ENCODE peak calls at places on chromosomes 4 and X, in ten cellular contexts. Q, F, O, R, I, U, J, K, Y and L are unnamed samples.

GRCh38 chr4:106985830-106986229 is 50.3 kb downstream of the DKK2 start:
- DNase-seq in Q (peak), F (no peak), O (no peak), R (no peak), I (no peak), U (peak), J (no peak), K (no peak), Y (no peak), L (no peak)

GRCh38 chr4:168558587-168558986 is 61.7 kb downstream of the PALLD start:
- DNase-seq in Q (no peak), F (no peak), O (no peak), R (no peak), I (no peak), U (peak), J (no peak), K (no peak), Y (no peak), L (no peak)

GRCh38 chr4:7103599-7104365 is 35.9 kb upstream of the GRPEL1 start:
- DNase-seq in Q (no peak), F (no peak), O (peak), R (no peak), I (peak), U (no peak), J (peak), K (no peak), Y (peak), L (peak)

GRCh38 chrX:25941559-25942250 is 196.4 kb upstream of the MAGEB18 start:
- DNase-seq in Q (no peak), F (no peak), O (no peak), R (no peak), I (peak), U (peak), J (no peak), K (no peak), Y (no peak), L (no peak)

GRCh38 chr4:122762520-122762919 is 30.0 kb downstream of the BBS12 start:
- DNase-seq in Q (peak), F (peak), O (no peak), R (no peak), I (no peak), U (no peak), J (no peak), K (no peak), Y (no peak), L (no peak)

GRCh38 chrX:55127692-55128091 is 38.9 kb downstream of the PAGE2 start:
- DNase-seq in Q (peak), F (no peak), O (no peak), R (no peak), I (peak), U (peak), J (no peak), K (peak), Y (no peak), L (no peak)

GRCh38 chr4:8345053-8345945 is 75.7 kb downstream of the HTRA3 start:
- DNase-seq in Q (no peak), F (no peak), O (no peak), R (no peak), I (no peak), U (no peak), J (no peak), K (no peak), Y (no peak), L (no peak)

GRCh38 chr4:113958766-113959540 is 20.5 kb downstream of the ARSJ start:
- DNase-seq in Q (peak), F (no peak), O (no peak), R (peak), I (peak), U (peak), J (no peak), K (peak), Y (no peak), L (no peak)

GRCh38 chr4:47831026-47831689 is 6.7 kb downstream of the CORIN start:
- DNase-seq in Q (no peak), F (no peak), O (no peak), R (no peak), I (peak), U (peak), J (no peak), K (no peak), Y (no peak), L (no peak)

GRCh38 chrX:7272301-7272700 is 124.3 kb upstream of the PUDP start:
- DNase-seq in Q (no peak), F (no peak), O (no peak), R (no peak), I (no peak), U (no peak), J (no peak), K (no peak), Y (no peak), L (no peak)

GRCh38 chrX:118666521-118666920 is 60.9 kb upstream of the IL13RA1 start:
- DNase-seq in Q (no peak), F (no peak), O (no peak), R (no peak), I (no peak), U (peak), J (no peak), K (no peak), Y (no peak), L (no peak)

GRCh38 chr4:142126890-142127497 is 490.6 kb downstream of the IL15 start:
- DNase-seq in Q (peak), F (peak), O (peak), R (no peak), I (peak), U (peak), J (peak), K (peak), Y (peak), L (peak)

GRCh38 chr4:122117743-122118142 is 34.4 kb upstream of the BLTP1 start:
- DNase-seq in Q (peak), F (no peak), O (no peak), R (peak), I (no peak), U (peak), J (no peak), K (peak), Y (no peak), L (no peak)

GRCh38 chr4:26081795-26082498 is 167.9 kb downstream of the SMIM20 start:
- DNase-seq in Q (peak), F (peak), O (no peak), R (no peak), I (peak), U (peak), J (peak), K (peak), Y (no peak), L (no peak)

GRCh38 chr4:20288846-20289512 is 37.3 kb downstream of the SLIT2 start:
- DNase-seq in Q (no peak), F (no peak), O (no peak), R (peak), I (no peak), U (peak), J (no peak), K (no peak), Y (no peak), L (no peak)

GRCh38 chrX:130393451-130394074 is 8.1 kb upstream of the GPR119 start:
- DNase-seq in Q (peak), F (no peak), O (no peak), R (peak), I (peak), U (peak), J (peak), K (peak), Y (peak), L (peak)

GRCh38 chrX:15761564-15762191 is 23.6 kb downstream of the CA5B start:
- DNase-seq in Q (peak), F (peak), O (no peak), R (no peak), I (peak), U (no peak), J (peak), K (peak), Y (no peak), L (peak)

GRCh38 chr4:128707864-128708263 is 101.6 kb upstream of the JADE1 start:
- DNase-seq in Q (no peak), F (no peak), O (no peak), R (peak), I (no peak), U (peak), J (no peak), K (peak), Y (peak), L (no peak)

GRCh38 chrX:72021975-72022374 is 109.7 kb downstream of the RTL5 start:
- DNase-seq in Q (peak), F (peak), O (no peak), R (no peak), I (no peak), U (no peak), J (peak), K (no peak), Y (no peak), L (peak)

GRCh38 chrX:17987783-17988182 is 126.7 kb upstream of the RAI2 start:
- DNase-seq in Q (no peak), F (no peak), O (no peak), R (no peak), I (peak), U (no peak), J (no peak), K (no peak), Y (no peak), L (no peak)